ENCODE peak calls at places on chromosomes 5 and 9, in five cellular contexts. D is AG04450, O is left ventricle myocardium inferior, L is stomach, W is B cell. F is an unnamed sample.
A peak's percentile ranks its signal among the peaks of the same experiment; 100 is the strongest.

GRCh38 chr9:79176298-79176697 is 395.5 kb upstream of the TLE4 start:
- DNase-seq in O (no peak), W (no peak), L (no peak), D (no peak), F (no peak)

GRCh38 chr5:138953370-138954256 is 78.5 kb upstream of the LRRTM2 start:
- DNase-seq in W (peak; percentile 41), D (no peak), O (peak; percentile 92), L (peak; percentile 87), F (no peak)

GRCh38 chr9:122095010-122095767 is 2.1 kb upstream of the TTLL11 start:
- DNase-seq in O (no peak), W (peak; percentile 72), L (peak; percentile 66), D (no peak), F (peak; percentile 13)

GRCh38 chr5:133847886-133848285 is 120.5 kb downstream of the C5orf15 start:
- DNase-seq in D (no peak), L (no peak), O (no peak), W (no peak), F (no peak)

GRCh38 chr9:131095666-131096489 is 453 bp upstream of the AIF1L start:
- DNase-seq in D (no peak), W (peak; percentile 23), L (peak; percentile 31), O (no peak), F (no peak)

GRCh38 chr5:73278693-73279092 is 105.7 kb downstream of the TMEM174 start:
- DNase-seq in W (no peak), D (no peak), L (no peak), O (no peak), F (no peak)

GRCh38 chr5:16588434-16589214 is 28.2 kb downstream of the RETREG1 start:
- DNase-seq in O (no peak), D (no peak), W (no peak), L (no peak), F (no peak)

GRCh38 chr9:38687389-38687842 is 32.5 kb downstream of the FAM240B start:
- DNase-seq in D (no peak), W (no peak), O (peak; percentile 40), L (peak; percentile 75), F (no peak)

GRCh38 chr9:36138901-36139300 is 2.4 kb downstream of the GLIPR2 start:
- DNase-seq in W (no peak), L (no peak), D (no peak), O (no peak), F (no peak)

GRCh38 chr5:74772359-74772758 is 5.3 kb downstream of the NSA2 start:
- DNase-seq in D (no peak), W (no peak), L (no peak), O (no peak), F (no peak)

GRCh38 chr5:10233505-10233904 is 16.2 kb downstream of the ATPSCKMT start:
- DNase-seq in D (peak; percentile 84), W (no peak), O (no peak), L (no peak), F (no peak)

GRCh38 chr9:70435948-70436347 is 21.5 kb upstream of the KLF9 start:
- DNase-seq in L (no peak), D (no peak), O (no peak), W (no peak), F (no peak)

DNA sequence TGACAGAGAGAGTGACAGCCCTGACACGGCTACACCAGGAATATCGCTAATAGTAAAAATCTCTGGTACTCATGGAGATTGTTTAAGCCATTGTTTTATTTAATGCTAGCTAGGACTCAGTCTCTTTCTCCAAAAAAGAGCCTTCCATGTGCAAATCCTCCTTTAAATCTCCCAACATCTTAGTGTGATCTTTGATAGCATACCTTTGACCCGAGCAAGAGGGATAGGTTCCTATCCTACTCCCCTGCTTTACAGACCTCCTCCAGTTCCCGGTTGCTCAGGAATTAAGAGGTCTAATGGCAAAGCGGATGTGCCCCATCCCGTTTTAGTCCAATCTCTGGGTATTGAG is 663 bp upstream of the FRMD3 start:
- DNase-seq in O (no peak), L (no peak), D (no peak), W (no peak), F (no peak)
- TF ChIP-seq CTCF in O (no peak), L (no peak), D (no peak), W (no peak), F (no peak)

GRCh38 chr5:61467766-61468482 is 135.9 kb downstream of the ZSWIM6 start:
- DNase-seq in W (no peak), L (no peak), D (no peak), O (no peak), F (no peak)

GRCh38 chr5:61471352-61471751 is 139.3 kb downstream of the ZSWIM6 start:
- DNase-seq in D (no peak), L (no peak), O (no peak), W (no peak), F (no peak)

GRCh38 chr5:61466017-61466416 is 134.0 kb downstream of the ZSWIM6 start:
- DNase-seq in L (no peak), O (no peak), D (no peak), W (no peak), F (no peak)

GRCh38 chr5:61472172-61472958 is 140.3 kb downstream of the ZSWIM6 start:
- DNase-seq in L (no peak), D (no peak), O (no peak), W (no peak), F (no peak)

GRCh38 chr5:61468483-61468865 is 136.4 kb downstream of the ZSWIM6 start:
- DNase-seq in O (no peak), L (no peak), D (no peak), W (no peak), F (no peak)
- TF ChIP-seq CTCF in O (no peak), L (no peak), D (no peak), W (no peak), F (no peak)

GRCh38 chr5:116411101-116411571 is 163.5 kb downstream of the SEMA6A start:
- DNase-seq in W (no peak), L (no peak), D (no peak), O (peak; percentile 31), F (no peak)
- TF ChIP-seq CTCF in W (no peak), L (no peak), D (no peak), O (no peak), F (no peak)

GRCh38 chr9:111036068-111036789 is 2.0 kb downstream of the LPAR1 start:
- DNase-seq in D (no peak), O (peak; percentile 66), W (no peak), L (peak; percentile 66), F (no peak)
- TF ChIP-seq CTCF in D (peak; percentile 81), O (peak; percentile 50), W (no peak), L (peak; percentile 28), F (no peak)

GRCh38 chr5:67243349-67243748 is 46.8 kb upstream of the CD180 start:
- DNase-seq in L (no peak), W (no peak), D (no peak), O (no peak), F (no peak)

GRCh38 chr5:67244345-67244793 is 47.8 kb upstream of the CD180 start:
- DNase-seq in W (no peak), O (no peak), L (no peak), D (no peak), F (no peak)

GRCh38 chr5:67240846-67241245 is 44.2 kb upstream of the CD180 start:
- DNase-seq in W (no peak), O (no peak), L (no peak), D (no peak), F (no peak)

GRCh38 chr5:67243944-67244343 is 47.3 kb upstream of the CD180 start:
- DNase-seq in O (no peak), W (no peak), L (no peak), D (no peak), F (no peak)

DNA sequence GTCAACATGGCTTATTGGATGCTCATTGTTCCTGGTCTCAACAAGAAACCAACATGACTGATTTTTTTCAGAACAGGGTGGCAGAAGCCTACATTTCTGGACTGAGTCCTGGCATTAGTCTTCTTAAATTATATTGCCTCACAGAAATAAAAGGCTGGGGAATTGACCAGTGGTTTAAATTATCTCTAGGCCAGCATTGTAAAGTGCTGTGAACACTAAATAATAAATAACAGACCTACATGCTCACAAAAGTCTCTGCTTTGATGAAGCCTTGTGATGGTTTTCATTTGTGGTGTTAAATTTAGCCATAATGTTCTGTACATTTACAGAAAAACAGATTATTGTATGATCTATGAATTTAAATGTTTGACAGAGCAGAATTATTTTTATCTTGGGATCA is 44.7 kb upstream of the CD180 start:
- DNase-seq in W (no peak), O (no peak), D (no peak), L (no peak), F (no peak)
- TF ChIP-seq CTCF in W (no peak), O (no peak), D (no peak), L (no peak), F (no peak)

F was measured in GM12864.